ENCODE peak calls at places on chromosome 21, in five cellular contexts. One of them, this sample, is unnamed.
A peak's percentile ranks its signal among the peaks of the same experiment; 100 is the strongest.

GRCh38 chr21:34952701-34953100 is 96.4 kb downstream of the RUNX1 start:
- DNase-seq in body of pancreas: no peak
- DNase-seq in left ventricle myocardium inferior: no peak
- DNase-seq in cardiac muscle cell: no peak
- DNase-seq in transverse colon: no peak
- DNase-seq in this sample: no peak

GRCh38 chr21:16406355-16406754 is 676.6 kb downstream of the USP25 start:
- DNase-seq in cardiac muscle cell: no peak
- DNase-seq in left ventricle myocardium inferior: no peak
- DNase-seq in body of pancreas: no peak
- DNase-seq in transverse colon: no peak
- DNase-seq in this sample: no peak

GRCh38 chr21:15275615-15276228 is 210.9 kb upstream of the NRIP1 start:
- DNase-seq in body of pancreas: no peak
- DNase-seq in left ventricle myocardium inferior: no peak
- DNase-seq in transverse colon: no peak
- DNase-seq in cardiac muscle cell: no peak
- DNase-seq in this sample: no peak

GRCh38 chr21:31520506-31521163 is 138.9 kb upstream of the SOD1 start:
- DNase-seq in left ventricle myocardium inferior: no peak
- DNase-seq in transverse colon: no peak
- DNase-seq in cardiac muscle cell: no peak
- DNase-seq in body of pancreas: no peak
- DNase-seq in this sample: no peak

GRCh38 chr21:31162079-31162699 is 123.9 kb upstream of the KRTAP19-8 start:
- DNase-seq in cardiac muscle cell: no peak
- DNase-seq in transverse colon: no peak
- DNase-seq in left ventricle myocardium inferior: no peak
- DNase-seq in body of pancreas: no peak
- DNase-seq in this sample: no peak

GRCh38 chr21:31075844-31076243 is 37.6 kb upstream of the KRTAP19-8 start:
- DNase-seq in cardiac muscle cell: no peak
- DNase-seq in body of pancreas: no peak
- DNase-seq in transverse colon: no peak
- DNase-seq in left ventricle myocardium inferior: no peak
- DNase-seq in this sample: no peak

GRCh38 chr21:34580181-34580700 is 34.7 kb downstream of the RCAN1 start:
- DNase-seq in transverse colon: peak; percentile 65
- DNase-seq in cardiac muscle cell: peak; percentile 50
- DNase-seq in body of pancreas: peak; percentile 28
- DNase-seq in left ventricle myocardium inferior: peak; percentile 80
- DNase-seq in this sample: no peak

GRCh38 chr21:15543473-15543872 is 186.3 kb upstream of the USP25 start:
- DNase-seq in cardiac muscle cell: no peak
- DNase-seq in transverse colon: no peak
- DNase-seq in body of pancreas: no peak
- DNase-seq in left ventricle myocardium inferior: no peak
- DNase-seq in this sample: no peak

GRCh38 chr21:46038871-46039397 is 57.4 kb downstream of the COL6A1 start:
- DNase-seq in body of pancreas: peak; percentile 41
- DNase-seq in left ventricle myocardium inferior: peak; percentile 76
- DNase-seq in transverse colon: no peak
- DNase-seq in cardiac muscle cell: no peak
- DNase-seq in this sample: peak; percentile 13

GRCh38 chr21:29680273-29680672 is 259.5 kb downstream of the GRIK1 start:
- DNase-seq in left ventricle myocardium inferior: no peak
- DNase-seq in transverse colon: no peak
- DNase-seq in cardiac muscle cell: no peak
- DNase-seq in body of pancreas: no peak
- DNase-seq in this sample: no peak

GRCh38 chr21:35491114-35491513 is 442.0 kb upstream of the RUNX1 start:
- DNase-seq in left ventricle myocardium inferior: no peak
- DNase-seq in body of pancreas: no peak
- DNase-seq in transverse colon: no peak
- DNase-seq in cardiac muscle cell: peak; percentile 56
- DNase-seq in this sample: no peak

GRCh38 chr21:36065497-36066036 is 4.3 kb upstream of the CBR1 start:
- DNase-seq in transverse colon: no peak
- DNase-seq in body of pancreas: peak; percentile 29
- DNase-seq in cardiac muscle cell: no peak
- DNase-seq in left ventricle myocardium inferior: no peak
- DNase-seq in this sample: no peak

GRCh38 chr21:35904995-35905972 is 155.0 kb downstream of the SETD4 start:
- DNase-seq in left ventricle myocardium inferior: peak; percentile 38
- DNase-seq in transverse colon: no peak
- DNase-seq in cardiac muscle cell: no peak
- DNase-seq in body of pancreas: no peak
- DNase-seq in this sample: peak; percentile 24

GRCh38 chr21:34198232-34199120 is 125.1 kb downstream of the MRPS6 start:
- DNase-seq in cardiac muscle cell: peak; percentile 18
- DNase-seq in body of pancreas: no peak
- DNase-seq in left ventricle myocardium inferior: no peak
- DNase-seq in transverse colon: no peak
- DNase-seq in this sample: peak; percentile 57

GRCh38 chr21:36628096-36628495 is 70.8 kb upstream of the SIM2 start:
- DNase-seq in left ventricle myocardium inferior: no peak
- DNase-seq in body of pancreas: no peak
- DNase-seq in cardiac muscle cell: no peak
- DNase-seq in transverse colon: no peak
- DNase-seq in this sample: no peak

GRCh38 chr21:33761104-33762036 is 119.1 kb downstream of the ITSN1 start:
- DNase-seq in body of pancreas: no peak
- DNase-seq in transverse colon: no peak
- DNase-seq in left ventricle myocardium inferior: no peak
- DNase-seq in cardiac muscle cell: peak; percentile 6
- DNase-seq in this sample: peak; percentile 26

GRCh38 chr21:35581640-35582039 is 478.7 kb downstream of the SETD4 start:
- DNase-seq in cardiac muscle cell: no peak
- DNase-seq in left ventricle myocardium inferior: no peak
- DNase-seq in transverse colon: no peak
- DNase-seq in body of pancreas: no peak
- DNase-seq in this sample: no peak

GRCh38 chr21:33643658-33644311 is 1.5 kb downstream of the ITSN1 start:
- DNase-seq in cardiac muscle cell: peak; percentile 39
- DNase-seq in body of pancreas: no peak
- DNase-seq in transverse colon: no peak
- DNase-seq in left ventricle myocardium inferior: no peak
- DNase-seq in this sample: no peak

GRCh38 chr21:42827588-42827987 is 51.8 kb downstream of the WDR4 start:
- DNase-seq in left ventricle myocardium inferior: no peak
- DNase-seq in body of pancreas: no peak
- DNase-seq in cardiac muscle cell: no peak
- DNase-seq in transverse colon: no peak
- DNase-seq in this sample: no peak

GRCh38 chr21:42829954-42830353 is 49.4 kb downstream of the WDR4 start:
- DNase-seq in cardiac muscle cell: no peak
- DNase-seq in left ventricle myocardium inferior: no peak
- DNase-seq in body of pancreas: no peak
- DNase-seq in transverse colon: no peak
- DNase-seq in this sample: no peak

GRCh38 chr21:42833439-42833815 is 45.9 kb downstream of the WDR4 start:
- DNase-seq in transverse colon: peak; percentile 64
- DNase-seq in body of pancreas: no peak
- DNase-seq in cardiac muscle cell: peak; percentile 32
- DNase-seq in left ventricle myocardium inferior: no peak
- DNase-seq in this sample: no peak

GRCh38 chr21:42829417-42829816 is 49.9 kb downstream of the WDR4 start:
- DNase-seq in left ventricle myocardium inferior: no peak
- DNase-seq in body of pancreas: no peak
- DNase-seq in cardiac muscle cell: no peak
- DNase-seq in transverse colon: no peak
- DNase-seq in this sample: no peak

DNA sequence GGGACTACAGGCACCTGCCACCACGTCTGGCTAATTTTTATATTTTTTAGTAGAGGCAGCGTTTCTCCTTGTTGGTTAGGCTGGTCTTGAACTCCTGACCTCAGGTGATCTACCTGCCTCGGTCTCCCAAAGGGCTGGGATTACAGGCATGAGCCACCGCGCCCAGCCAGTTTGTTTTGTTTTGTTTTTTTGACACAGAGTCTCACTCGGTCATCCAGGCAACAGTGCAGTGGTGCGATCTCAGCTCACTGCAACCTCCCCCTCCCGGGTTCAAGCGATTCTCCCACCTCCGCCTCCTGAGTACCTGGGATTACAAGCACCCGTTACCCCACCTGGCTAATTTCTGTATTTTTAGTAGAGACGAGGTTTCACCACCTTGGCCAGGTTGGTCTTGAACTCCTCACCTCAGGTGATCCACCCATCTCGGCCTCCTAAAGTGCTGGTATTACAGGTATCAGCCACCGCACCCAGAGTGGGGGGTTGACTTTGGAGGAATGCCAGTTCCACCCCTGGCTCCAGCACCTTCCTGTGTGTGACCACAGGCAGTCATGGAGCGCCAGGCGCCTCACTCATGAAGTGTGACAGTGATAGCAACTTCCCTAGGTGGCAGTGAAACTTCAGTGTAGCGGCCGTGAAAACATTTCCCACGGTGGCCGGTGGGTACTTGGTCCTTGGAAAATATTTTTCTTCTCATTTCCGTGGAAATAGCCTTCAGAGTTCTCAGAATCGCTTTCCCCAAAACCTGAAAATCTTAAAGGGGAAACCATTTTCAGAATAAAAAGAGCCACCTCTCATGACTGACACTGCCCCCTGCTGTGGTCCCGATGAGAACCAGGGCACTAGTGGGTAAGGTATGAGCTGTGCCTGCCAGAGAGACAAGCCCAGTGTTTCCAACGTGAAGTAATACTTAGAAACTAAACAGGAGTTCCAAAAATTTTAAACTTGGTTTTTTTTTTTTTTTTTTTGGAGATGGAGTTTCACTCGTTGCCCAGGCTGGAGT is 48.6 kb downstream of the WDR4 start:
- DNase-seq in left ventricle myocardium inferior: no peak
- DNase-seq in cardiac muscle cell: no peak
- DNase-seq in body of pancreas: no peak
- DNase-seq in transverse colon: no peak
- DNase-seq in this sample: peak; percentile 37
- TF ChIP-seq CTCF in left ventricle myocardium inferior: no peak
- TF ChIP-seq CTCF in cardiac muscle cell: no peak
- TF ChIP-seq CTCF in body of pancreas: no peak
- TF ChIP-seq CTCF in transverse colon: no peak
- TF ChIP-seq CTCF in this sample: no peak

GRCh38 chr21:41152149-41152548 is 15.8 kb upstream of the BACE2 start:
- DNase-seq in body of pancreas: no peak
- DNase-seq in left ventricle myocardium inferior: no peak
- DNase-seq in transverse colon: no peak
- DNase-seq in cardiac muscle cell: no peak
- DNase-seq in this sample: no peak

GRCh38 chr21:41156128-41156527 is 11.8 kb upstream of the BACE2 start:
- DNase-seq in left ventricle myocardium inferior: no peak
- DNase-seq in transverse colon: peak; percentile 43
- DNase-seq in cardiac muscle cell: no peak
- DNase-seq in body of pancreas: no peak
- DNase-seq in this sample: no peak

GRCh38 chr21:41149199-41149598 is 18.8 kb upstream of the BACE2 start:
- DNase-seq in body of pancreas: no peak
- DNase-seq in left ventricle myocardium inferior: no peak
- DNase-seq in transverse colon: no peak
- DNase-seq in cardiac muscle cell: no peak
- DNase-seq in this sample: no peak

GRCh38 chr21:41148798-41149197 is 19.2 kb upstream of the BACE2 start:
- DNase-seq in body of pancreas: no peak
- DNase-seq in left ventricle myocardium inferior: no peak
- DNase-seq in cardiac muscle cell: no peak
- DNase-seq in transverse colon: no peak
- DNase-seq in this sample: no peak

GRCh38 chr21:41153443-41153842 is 14.5 kb upstream of the BACE2 start:
- DNase-seq in body of pancreas: no peak
- DNase-seq in transverse colon: no peak
- DNase-seq in left ventricle myocardium inferior: no peak
- DNase-seq in cardiac muscle cell: no peak
- DNase-seq in this sample: no peak
- H3K27me3 ChIP-seq in body of pancreas: no peaks in the 10 kb centered on the region
- H3K27me3 ChIP-seq in transverse colon: no peaks in the 10 kb centered on the region
- H3K27me3 ChIP-seq in left ventricle myocardium inferior: peaks cover 18% of the 10 kb centered on the region
- H3K27me3 ChIP-seq in cardiac muscle cell: no peaks in the 10 kb centered on the region
- H3K27me3 ChIP-seq in this sample: no peaks in the 10 kb centered on the region

GRCh38 chr21:24188511-24188910 is 1418.8 kb downstream of the MRPL39 start:
- DNase-seq in left ventricle myocardium inferior: no peak
- DNase-seq in transverse colon: no peak
- DNase-seq in cardiac muscle cell: no peak
- DNase-seq in body of pancreas: no peak
- DNase-seq in this sample: no peak
- H3K4me3 ChIP-seq in left ventricle myocardium inferior: no peak overlapping the region
- H3K4me3 ChIP-seq in transverse colon: no peak overlapping the region
- H3K4me3 ChIP-seq in cardiac muscle cell: no peak overlapping the region
- H3K4me3 ChIP-seq in body of pancreas: no peak overlapping the region
- H3K4me3 ChIP-seq in this sample: no peak overlapping the region

GRCh38 chr21:38082936-38083335 is 166.7 kb upstream of the KCNJ6 start:
- DNase-seq in transverse colon: no peak
- DNase-seq in cardiac muscle cell: no peak
- DNase-seq in left ventricle myocardium inferior: no peak
- DNase-seq in body of pancreas: no peak
- DNase-seq in this sample: no peak
- TF ChIP-seq CTCF in transverse colon: no peak
- TF ChIP-seq CTCF in cardiac muscle cell: no peak
- TF ChIP-seq CTCF in left ventricle myocardium inferior: no peak
- TF ChIP-seq CTCF in body of pancreas: no peak
- TF ChIP-seq CTCF in this sample: no peak

GRCh38 chr21:44697811-44698734 is 1.1 kb downstream of the KRTAP10-12 start:
- DNase-seq in left ventricle myocardium inferior: no peak
- DNase-seq in cardiac muscle cell: no peak
- DNase-seq in body of pancreas: no peak
- DNase-seq in transverse colon: no peak
- DNase-seq in this sample: no peak
- H3K27me3 ChIP-seq in left ventricle myocardium inferior: peaks cover 76% of the 10 kb centered on the region
- H3K27me3 ChIP-seq in cardiac muscle cell: peaks cover 18% of the 10 kb centered on the region
- H3K27me3 ChIP-seq in body of pancreas: peaks cover 5% of the 10 kb centered on the region
- H3K27me3 ChIP-seq in transverse colon: peaks cover 74% of the 10 kb centered on the region
- H3K27me3 ChIP-seq in this sample: no peaks in the 10 kb centered on the region

DNA sequence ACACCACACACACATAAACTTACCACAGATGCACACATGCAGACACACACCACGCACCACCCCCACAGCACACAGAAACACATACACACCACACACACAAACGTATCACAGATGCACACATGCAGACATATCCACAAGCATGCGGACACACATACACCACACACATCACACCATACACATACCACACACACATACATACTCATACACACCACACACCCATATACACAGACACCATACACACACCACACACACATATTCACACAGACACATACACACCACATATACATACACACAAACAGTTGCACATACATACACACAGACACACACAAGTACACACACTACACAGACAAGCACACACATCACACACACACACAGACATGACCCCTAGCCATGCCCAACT is 37.5 kb upstream of the PDE9A start:
- DNase-seq in left ventricle myocardium inferior: no peak
- DNase-seq in cardiac muscle cell: no peak
- DNase-seq in body of pancreas: no peak
- DNase-seq in transverse colon: no peak
- DNase-seq in this sample: no peak
- H3K4me3 ChIP-seq in left ventricle myocardium inferior: no peak overlapping the region
- H3K4me3 ChIP-seq in cardiac muscle cell: no peak overlapping the region
- H3K4me3 ChIP-seq in body of pancreas: no peak overlapping the region
- H3K4me3 ChIP-seq in transverse colon: no peak overlapping the region
- H3K4me3 ChIP-seq in this sample: no peak overlapping the region

GRCh38 chr21:26732442-26733221 is 112.6 kb downstream of the ADAMTS1 start:
- DNase-seq in transverse colon: peak; percentile 21
- DNase-seq in body of pancreas: peak; percentile 65
- DNase-seq in left ventricle myocardium inferior: no peak
- DNase-seq in cardiac muscle cell: peak; percentile 58
- DNase-seq in this sample: peak; percentile 54
- TF ChIP-seq CTCF in transverse colon: peak; percentile 33
- TF ChIP-seq CTCF in body of pancreas: peak; percentile 52
- TF ChIP-seq CTCF in left ventricle myocardium inferior: peak; percentile 71
- TF ChIP-seq CTCF in cardiac muscle cell: peak; percentile 75
- TF ChIP-seq CTCF in this sample: peak; percentile 44

GRCh38 chr21:38474796-38475195 is 23.5 kb downstream of the ERG start:
- DNase-seq in transverse colon: no peak
- DNase-seq in cardiac muscle cell: no peak
- DNase-seq in body of pancreas: no peak
- DNase-seq in left ventricle myocardium inferior: no peak
- DNase-seq in this sample: no peak
- H3K27me3 ChIP-seq in transverse colon: peaks cover 9% of the 10 kb centered on the region
- H3K27me3 ChIP-seq in cardiac muscle cell: peaks cover 5% of the 10 kb centered on the region
- H3K27me3 ChIP-seq in body of pancreas: no peaks in the 10 kb centered on the region
- H3K27me3 ChIP-seq in left ventricle myocardium inferior: peaks cover 4% of the 10 kb centered on the region
- H3K27me3 ChIP-seq in this sample: no peaks in the 10 kb centered on the region

This sample was measured in thyroid gland.